ENCODE peak calls at places on chromosomes 3 and 15, in ten cellular contexts. T is heart right ventricle; O is NT2/D1; I is mucosa of descending colon; W is endothelial cell; M is stimulated activated CD4-positive, alpha-beta T cell treated with anti-CD3 and anti-CD28 coated beads, Interleukin-1b, Interleukin-23, amount 100 ng/mL, for 1 hour; L is sciatic nerve; A is Caco-2; H is progenitor cell of endocrine pancreas; C is SW 1271. Y is an unnamed sample.

GRCh38 chr3:182710557-182711157 is 82.6 kb upstream of the ATP11B start:
- DNase-seq in T (no peak), O (no peak), I (no peak), W (no peak), M (no peak), L (no peak), A (peak; percentile 35), H (no peak), C (peak; percentile 42), Y (no peak)

GRCh38 chr15:27410986-27411385 is 440.0 kb downstream of the GABRG3 start:
- DNase-seq in T (no peak), O (no peak), I (no peak), W (no peak), M (no peak), L (no peak), A (no peak), H (no peak), C (no peak), Y (no peak)

GRCh38 chr15:83653639-83654378 is at the start of gene ADAMTSL3:
- DNase-seq in T (peak; percentile 90), O (peak; percentile 74), I (peak; percentile 74), W (peak; percentile 56), M (no peak), L (peak; percentile 82), A (no peak), H (peak; percentile 23), C (peak; percentile 21), Y (no peak)

GRCh38 chr3:98329392-98330124 is 24.1 kb upstream of the OR5K4 start:
- DNase-seq in T (no peak), O (peak; percentile 68), I (no peak), W (peak; percentile 56), M (no peak), L (no peak), A (peak; percentile 56), H (no peak), C (peak; percentile 46), Y (no peak)

GRCh38 chr15:101539930-101540329 is 50.4 kb upstream of the PCSK6 start:
- DNase-seq in T (no peak), O (no peak), I (no peak), W (no peak), M (no peak), L (no peak), A (no peak), H (no peak), C (no peak), Y (no peak)

GRCh38 chr15:75731248-75732100 is 18.8 kb upstream of the CSPG4 start:
- DNase-seq in T (no peak), O (no peak), I (peak; percentile 33), W (no peak), M (no peak), L (peak; percentile 77), A (no peak), H (no peak), C (no peak), Y (no peak)

GRCh38 chr15:29516929-29517328 is 247.3 kb upstream of the NSMCE3 start:
- DNase-seq in T (no peak), O (no peak), I (no peak), W (no peak), M (no peak), L (no peak), A (no peak), H (no peak), C (no peak), Y (no peak)

GRCh38 chr15:101482526-101483371 is 6.8 kb downstream of the PCSK6 start:
- DNase-seq in T (no peak), O (no peak), I (no peak), W (no peak), M (no peak), L (no peak), A (no peak), H (no peak), C (no peak), Y (no peak)

GRCh38 chr15:89179966-89180875 is 41.2 kb downstream of the RLBP1 start:
- DNase-seq in T (no peak), O (no peak), I (no peak), W (no peak), M (no peak), L (no peak), A (no peak), H (no peak), C (no peak), Y (peak; percentile 60)

GRCh38 chr15:74045184-74045583 is 37.2 kb downstream of the GOLGA6A start:
- DNase-seq in T (no peak), O (no peak), I (no peak), W (no peak), M (no peak), L (no peak), A (no peak), H (no peak), C (no peak), Y (no peak)

GRCh38 chr3:151085227-151085888 is at the start of gene MED12L:
- DNase-seq in T (peak; percentile 77), O (peak; percentile 77), I (peak; percentile 82), W (peak; percentile 83), M (no peak), L (peak; percentile 79), A (peak; percentile 88), H (peak; percentile 77), C (peak; percentile 60), Y (peak; percentile 54)

GRCh38 chr15:82021992-82022391 is 23.8 kb downstream of the MEX3B start:
- DNase-seq in T (no peak), O (no peak), I (no peak), W (no peak), M (no peak), L (no peak), A (no peak), H (no peak), C (no peak), Y (no peak)

GRCh38 chr3:46655271-46655670 is 38.2 kb downstream of the ALS2CL start:
- DNase-seq in T (no peak), O (no peak), I (no peak), W (no peak), M (no peak), L (no peak), A (no peak), H (no peak), C (no peak), Y (no peak)

GRCh38 chr15:63420333-63420741 is 38.7 kb upstream of the CA12 start:
- DNase-seq in T (no peak), O (no peak), I (no peak), W (no peak), M (no peak), L (no peak), A (no peak), H (no peak), C (no peak), Y (no peak)

GRCh38 chr3:138396752-138397410 is 37.5 kb upstream of the ESYT3 start:
- DNase-seq in T (no peak), O (no peak), I (no peak), W (no peak), M (no peak), L (no peak), A (no peak), H (no peak), C (no peak), Y (no peak)

GRCh38 chr3:119792270-119792669 is 10.4 kb downstream of the NR1I2 start:
- DNase-seq in T (no peak), O (no peak), I (no peak), W (no peak), M (no peak), L (no peak), A (no peak), H (no peak), C (no peak), Y (no peak)

GRCh38 chr15:96365781-96366525 is 35.5 kb downstream of the NR2F2 start:
- DNase-seq in T (no peak), O (no peak), I (no peak), W (peak; percentile 28), M (no peak), L (no peak), A (no peak), H (no peak), C (no peak), Y (no peak)

GRCh38 chr3:152508705-152509104 is 240.0 kb downstream of the MBNL1 start:
- DNase-seq in T (no peak), O (no peak), I (no peak), W (no peak), M (no peak), L (no peak), A (peak; percentile 24), H (no peak), C (peak; percentile 22), Y (no peak)

GRCh38 chr3:149299938-149300791 is 33.3 kb downstream of the TM4SF18 start:
- DNase-seq in T (no peak), O (no peak), I (peak; percentile 27), W (no peak), M (no peak), L (no peak), A (peak; percentile 81), H (no peak), C (peak; percentile 95), Y (peak; percentile 38)

GRCh38 chr15:44034933-44035624 is 160.0 kb downstream of the FRMD5 start:
- DNase-seq in T (no peak), O (no peak), I (no peak), W (no peak), M (no peak), L (no peak), A (no peak), H (no peak), C (no peak), Y (no peak)

GRCh38 chr3:72319202-72320095 is 528.8 kb downstream of the SHQ1 start:
- DNase-seq in T (no peak), O (no peak), I (no peak), W (no peak), M (no peak), L (no peak), A (no peak), H (no peak), C (no peak), Y (no peak)

GRCh38 chr3:27900316-27900715 is 178.2 kb upstream of the EOMES start:
- DNase-seq in T (no peak), O (no peak), I (no peak), W (no peak), M (no peak), L (no peak), A (no peak), H (no peak), C (no peak), Y (no peak)

GRCh38 chr15:40815042-40815678 is 7.9 kb upstream of the DNAJC17 start:
- DNase-seq in T (no peak), O (no peak), I (no peak), W (no peak), M (no peak), L (no peak), A (no peak), H (no peak), C (no peak), Y (no peak)

GRCh38 chr3:127628788-127629456 is at the start of gene PODXL2:
- DNase-seq in T (peak; percentile 57), O (peak; percentile 52), I (peak; percentile 70), W (peak; percentile 57), M (no peak), L (peak; percentile 75), A (peak; percentile 87), H (peak; percentile 51), C (no peak), Y (no peak)

GRCh38 chr15:64547275-64547674 is 86.9 kb downstream of the ZNF609 start:
- DNase-seq in T (no peak), O (no peak), I (no peak), W (no peak), M (no peak), L (no peak), A (no peak), H (no peak), C (no peak), Y (no peak)

GRCh38 chr15:29822100-29822684 is at the start of gene TJP1:
- DNase-seq in T (peak; percentile 84), O (peak; percentile 36), I (peak; percentile 87), W (peak; percentile 92), M (no peak), L (peak; percentile 85), A (peak; percentile 93), H (peak; percentile 75), C (peak; percentile 46), Y (peak; percentile 63)

GRCh38 chr3:124266517-124266916 is 274.6 kb upstream of the ROPN1 start:
- DNase-seq in T (no peak), O (no peak), I (no peak), W (no peak), M (no peak), L (no peak), A (no peak), H (no peak), C (no peak), Y (no peak)